ENCODE peak calls at places on chromosome 3, in six cellular contexts. One of them, this sample, is unnamed. For H3K9me3, the result is how much of the 10 kb centered on the place peaks cover.

GRCh38 chr3:100825574-100825973 is 116.3 kb downstream of the TFG start:
- DNase-seq in hepatocyte: no peak
- DNase-seq in mesenchymal stem cell: no peak
- DNase-seq in tibial artery: no peak
- DNase-seq in thoracic aorta: no peak
- DNase-seq in CD8-positive, alpha-beta T cell: no peak
- DNase-seq in this sample: no peak

GRCh38 chr3:53072653-53073552 is 27.0 kb upstream of the SFMBT1 start:
- DNase-seq in hepatocyte: peak
- DNase-seq in mesenchymal stem cell: peak
- DNase-seq in tibial artery: peak
- DNase-seq in thoracic aorta: peak
- DNase-seq in CD8-positive, alpha-beta T cell: peak
- DNase-seq in this sample: peak

GRCh38 chr3:151197981-151198767 is 4.8 kb downstream of the GPR171 start:
- DNase-seq in hepatocyte: peak
- DNase-seq in mesenchymal stem cell: no peak
- DNase-seq in tibial artery: no peak
- DNase-seq in thoracic aorta: no peak
- DNase-seq in CD8-positive, alpha-beta T cell: no peak
- DNase-seq in this sample: no peak

GRCh38 chr3:123540285-123540684 is 44.6 kb downstream of the HACD2 start:
- DNase-seq in hepatocyte: no peak
- DNase-seq in mesenchymal stem cell: no peak
- DNase-seq in tibial artery: no peak
- DNase-seq in thoracic aorta: no peak
- DNase-seq in CD8-positive, alpha-beta T cell: no peak
- DNase-seq in this sample: no peak

GRCh38 chr3:159948423-159949140 is 40.1 kb upstream of the IL12A start:
- DNase-seq in hepatocyte: no peak
- DNase-seq in mesenchymal stem cell: no peak
- DNase-seq in tibial artery: no peak
- DNase-seq in thoracic aorta: no peak
- DNase-seq in CD8-positive, alpha-beta T cell: no peak
- DNase-seq in this sample: no peak

GRCh38 chr3:141191097-141191749 is 40.4 kb upstream of the PXYLP1 start:
- DNase-seq in hepatocyte: no peak
- DNase-seq in mesenchymal stem cell: peak
- DNase-seq in tibial artery: no peak
- DNase-seq in thoracic aorta: no peak
- DNase-seq in CD8-positive, alpha-beta T cell: no peak
- DNase-seq in this sample: no peak

GRCh38 chr3:13106308-13106970 is 33.2 kb upstream of the IQSEC1 start:
- DNase-seq in hepatocyte: no peak
- DNase-seq in mesenchymal stem cell: no peak
- DNase-seq in tibial artery: peak
- DNase-seq in thoracic aorta: no peak
- DNase-seq in CD8-positive, alpha-beta T cell: no peak
- DNase-seq in this sample: no peak

GRCh38 chr3:37243811-37244748 is 69.7 kb upstream of the LRRFIP2 start:
- DNase-seq in hepatocyte: peak
- DNase-seq in mesenchymal stem cell: peak
- DNase-seq in tibial artery: peak
- DNase-seq in thoracic aorta: peak
- DNase-seq in CD8-positive, alpha-beta T cell: peak
- DNase-seq in this sample: peak

GRCh38 chr3:190018460-190018859 is 102.2 kb downstream of the P3H2 start:
- DNase-seq in hepatocyte: no peak
- DNase-seq in mesenchymal stem cell: no peak
- DNase-seq in tibial artery: no peak
- DNase-seq in thoracic aorta: no peak
- DNase-seq in CD8-positive, alpha-beta T cell: no peak
- DNase-seq in this sample: no peak

GRCh38 chr3:47996440-47996839 is 19.8 kb downstream of the MAP4 start:
- DNase-seq in hepatocyte: no peak
- DNase-seq in mesenchymal stem cell: no peak
- DNase-seq in tibial artery: no peak
- DNase-seq in thoracic aorta: no peak
- DNase-seq in CD8-positive, alpha-beta T cell: no peak
- DNase-seq in this sample: no peak

GRCh38 chr3:151476344-151477018 is 15.6 kb upstream of the IGSF10 start:
- DNase-seq in hepatocyte: no peak
- DNase-seq in mesenchymal stem cell: no peak
- DNase-seq in tibial artery: no peak
- DNase-seq in thoracic aorta: no peak
- DNase-seq in CD8-positive, alpha-beta T cell: no peak
- DNase-seq in this sample: no peak

GRCh38 chr3:64022451-64023186 is 675 bp downstream of the PSMD6 start:
- DNase-seq in hepatocyte: peak
- DNase-seq in mesenchymal stem cell: peak
- DNase-seq in tibial artery: no peak
- DNase-seq in thoracic aorta: no peak
- DNase-seq in CD8-positive, alpha-beta T cell: peak
- DNase-seq in this sample: no peak

GRCh38 chr3:136239094-136239493 is 11.0 kb upstream of the PCCB start:
- DNase-seq in hepatocyte: no peak
- DNase-seq in mesenchymal stem cell: peak
- DNase-seq in tibial artery: no peak
- DNase-seq in thoracic aorta: no peak
- DNase-seq in CD8-positive, alpha-beta T cell: no peak
- DNase-seq in this sample: no peak

GRCh38 chr3:126850370-126851085 is 132.4 kb upstream of the PLXNA1 start:
- DNase-seq in hepatocyte: peak
- DNase-seq in mesenchymal stem cell: peak
- DNase-seq in tibial artery: no peak
- DNase-seq in thoracic aorta: no peak
- DNase-seq in CD8-positive, alpha-beta T cell: no peak
- DNase-seq in this sample: no peak

GRCh38 chr3:143644370-143645089 is 203.7 kb downstream of the SLC9A9 start:
- DNase-seq in hepatocyte: peak
- DNase-seq in mesenchymal stem cell: peak
- DNase-seq in tibial artery: no peak
- DNase-seq in thoracic aorta: no peak
- DNase-seq in CD8-positive, alpha-beta T cell: no peak
- DNase-seq in this sample: no peak

GRCh38 chr3:154168998-154169880 is 48.0 kb downstream of the ARHGEF26 start:
- DNase-seq in hepatocyte: no peak
- DNase-seq in mesenchymal stem cell: no peak
- DNase-seq in tibial artery: no peak
- DNase-seq in thoracic aorta: no peak
- DNase-seq in CD8-positive, alpha-beta T cell: no peak
- DNase-seq in this sample: no peak

GRCh38 chr3:127423856-127424765 is 136.3 kb upstream of the PRR20G start:
- DNase-seq in hepatocyte: no peak
- DNase-seq in mesenchymal stem cell: no peak
- DNase-seq in tibial artery: peak
- DNase-seq in thoracic aorta: no peak
- DNase-seq in CD8-positive, alpha-beta T cell: no peak
- DNase-seq in this sample: no peak

GRCh38 chr3:51706788-51707731 is at the start of gene GRM2:
- DNase-seq in hepatocyte: peak
- DNase-seq in mesenchymal stem cell: peak
- DNase-seq in tibial artery: peak
- DNase-seq in thoracic aorta: no peak
- DNase-seq in CD8-positive, alpha-beta T cell: peak
- DNase-seq in this sample: peak

GRCh38 chr3:177751770-177752169 is 554.5 kb upstream of the TBL1XR1 start:
- DNase-seq in hepatocyte: no peak
- DNase-seq in mesenchymal stem cell: no peak
- DNase-seq in tibial artery: no peak
- DNase-seq in thoracic aorta: no peak
- DNase-seq in CD8-positive, alpha-beta T cell: no peak
- DNase-seq in this sample: no peak

GRCh38 chr3:98884675-98885371 is 16.7 kb downstream of the DCBLD2 start:
- DNase-seq in hepatocyte: no peak
- DNase-seq in mesenchymal stem cell: peak
- DNase-seq in tibial artery: no peak
- DNase-seq in thoracic aorta: no peak
- DNase-seq in CD8-positive, alpha-beta T cell: no peak
- DNase-seq in this sample: no peak

GRCh38 chr3:19885468-19885867 is 48.5 kb downstream of the EFHB start:
- DNase-seq in hepatocyte: peak
- DNase-seq in mesenchymal stem cell: peak
- DNase-seq in tibial artery: no peak
- DNase-seq in thoracic aorta: no peak
- DNase-seq in CD8-positive, alpha-beta T cell: no peak
- DNase-seq in this sample: no peak

GRCh38 chr3:144638009-144638408 is 666.4 kb downstream of the DIPK2A start:
- DNase-seq in hepatocyte: no peak
- DNase-seq in mesenchymal stem cell: no peak
- DNase-seq in tibial artery: no peak
- DNase-seq in thoracic aorta: no peak
- DNase-seq in CD8-positive, alpha-beta T cell: no peak
- DNase-seq in this sample: no peak

GRCh38 chr3:11558918-11559815 is 84.5 kb downstream of the VGLL4 start:
- DNase-seq in hepatocyte: no peak
- DNase-seq in mesenchymal stem cell: no peak
- DNase-seq in tibial artery: peak
- DNase-seq in thoracic aorta: no peak
- DNase-seq in CD8-positive, alpha-beta T cell: no peak
- DNase-seq in this sample: no peak

GRCh38 chr3:141360888-141361598 is 7.3 kb upstream of the ZBTB38 start:
- DNase-seq in hepatocyte: peak
- DNase-seq in mesenchymal stem cell: peak
- DNase-seq in tibial artery: no peak
- DNase-seq in thoracic aorta: no peak
- DNase-seq in CD8-positive, alpha-beta T cell: no peak
- DNase-seq in this sample: no peak

GRCh38 chr3:97938444-97938843 is 33.8 kb downstream of the RIOX2 start:
- DNase-seq in hepatocyte: no peak
- DNase-seq in mesenchymal stem cell: no peak
- DNase-seq in tibial artery: no peak
- DNase-seq in thoracic aorta: no peak
- DNase-seq in CD8-positive, alpha-beta T cell: no peak
- DNase-seq in this sample: no peak

GRCh38 chr3:64988188-64988587 is 300.4 kb upstream of the ADAMTS9 start:
- DNase-seq in hepatocyte: no peak
- DNase-seq in mesenchymal stem cell: peak
- DNase-seq in tibial artery: no peak
- DNase-seq in thoracic aorta: no peak
- DNase-seq in CD8-positive, alpha-beta T cell: no peak
- DNase-seq in this sample: no peak

DNA sequence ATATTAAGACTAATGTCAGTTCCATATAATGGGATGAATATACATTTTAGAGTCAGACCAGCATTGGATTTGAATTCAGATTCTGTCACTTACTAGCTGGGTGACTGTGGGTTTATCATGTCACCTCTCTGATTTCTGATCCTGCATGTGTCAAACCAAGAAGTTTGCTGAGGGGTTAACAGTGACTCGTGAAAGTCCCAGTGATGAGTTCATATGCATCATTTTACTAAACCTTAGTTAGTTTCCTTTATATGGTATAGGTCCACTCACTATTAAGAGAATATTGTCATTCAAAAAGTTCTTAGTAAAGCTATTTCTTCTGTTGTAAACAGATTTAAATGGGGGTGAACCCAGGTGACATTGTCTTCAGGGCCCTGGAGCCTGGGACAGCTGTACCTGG is 102.3 kb downstream of the ZNF621 start:
- DNase-seq in hepatocyte: no peak
- DNase-seq in mesenchymal stem cell: no peak
- DNase-seq in tibial artery: no peak
- DNase-seq in thoracic aorta: no peak
- DNase-seq in CD8-positive, alpha-beta T cell: no peak
- DNase-seq in this sample: no peak
- H3K9me3 ChIP-seq in hepatocyte: under half
- H3K9me3 ChIP-seq in mesenchymal stem cell: under half
- H3K9me3 ChIP-seq in tibial artery: under half
- H3K9me3 ChIP-seq in thoracic aorta: under half
- H3K9me3 ChIP-seq in CD8-positive, alpha-beta T cell: under half
- H3K9me3 ChIP-seq in this sample: under half

GRCh38 chr3:84724877-84725276 is 233.9 kb upstream of the CADM2 start:
- DNase-seq in hepatocyte: peak
- DNase-seq in mesenchymal stem cell: no peak
- DNase-seq in tibial artery: no peak
- DNase-seq in thoracic aorta: no peak
- DNase-seq in CD8-positive, alpha-beta T cell: no peak
- DNase-seq in this sample: no peak
- H3K9me3 ChIP-seq in hepatocyte: under half
- H3K9me3 ChIP-seq in mesenchymal stem cell: under half
- H3K9me3 ChIP-seq in tibial artery: under half
- H3K9me3 ChIP-seq in thoracic aorta: under half
- H3K9me3 ChIP-seq in CD8-positive, alpha-beta T cell: under half
- H3K9me3 ChIP-seq in this sample: under half

DNA sequence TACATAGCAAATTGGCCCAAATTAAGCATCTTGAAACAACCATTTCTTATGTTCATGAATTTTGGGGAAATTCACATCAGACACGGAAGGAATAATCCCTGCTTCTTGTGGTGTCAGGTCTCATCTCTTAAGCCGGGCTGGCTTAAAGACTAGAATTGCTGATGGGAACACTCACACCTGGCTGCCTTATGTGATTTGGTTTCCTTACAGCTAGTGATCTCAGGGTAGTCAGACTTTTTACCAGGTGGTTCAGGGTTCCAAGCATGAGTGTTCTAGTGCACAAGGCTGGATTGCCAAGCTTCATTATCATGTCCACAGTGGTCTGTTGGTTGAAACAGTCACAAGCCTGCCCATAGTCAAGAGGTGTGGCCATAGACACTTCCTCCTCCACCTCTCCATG is 20.3 kb upstream of the CCNL1 start:
- DNase-seq in hepatocyte: no peak
- DNase-seq in mesenchymal stem cell: no peak
- DNase-seq in tibial artery: no peak
- DNase-seq in thoracic aorta: no peak
- DNase-seq in CD8-positive, alpha-beta T cell: no peak
- DNase-seq in this sample: no peak
- H3K9me3 ChIP-seq in hepatocyte: under half
- H3K9me3 ChIP-seq in mesenchymal stem cell: under half
- H3K9me3 ChIP-seq in tibial artery: under half
- H3K9me3 ChIP-seq in thoracic aorta: under half
- H3K9me3 ChIP-seq in CD8-positive, alpha-beta T cell: under half
- H3K9me3 ChIP-seq in this sample: under half

DNA sequence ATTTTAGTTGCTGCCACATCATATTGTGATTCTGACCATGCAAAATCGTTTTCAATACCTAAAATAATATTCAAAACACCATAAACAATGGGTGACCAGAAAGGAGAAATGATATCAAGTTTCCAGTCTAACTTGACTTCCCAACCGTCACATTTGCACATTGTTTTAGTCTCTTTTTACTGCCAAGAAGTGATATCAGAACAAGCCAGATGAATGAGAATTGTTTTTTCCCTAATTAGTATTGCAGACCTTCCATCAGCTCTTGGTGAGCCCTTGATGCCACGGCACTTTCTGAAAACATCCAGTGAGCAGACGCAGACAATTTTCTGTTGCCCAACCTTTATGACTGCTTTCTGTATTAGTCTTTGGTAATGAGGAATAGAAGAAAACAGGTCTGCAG is 62.5 kb downstream of the SPATA16 start:
- DNase-seq in hepatocyte: no peak
- DNase-seq in mesenchymal stem cell: no peak
- DNase-seq in tibial artery: no peak
- DNase-seq in thoracic aorta: no peak
- DNase-seq in CD8-positive, alpha-beta T cell: no peak
- DNase-seq in this sample: no peak
- H3K9me3 ChIP-seq in hepatocyte: under half
- H3K9me3 ChIP-seq in mesenchymal stem cell: under half
- H3K9me3 ChIP-seq in tibial artery: under half
- H3K9me3 ChIP-seq in thoracic aorta: under half
- H3K9me3 ChIP-seq in CD8-positive, alpha-beta T cell: under half
- H3K9me3 ChIP-seq in this sample: under half

This sample was measured in T-helper 17 cell.